ENCODE peak calls at places on chromosomes 2 and 18, in nine cellular contexts. One of them, this sample, is unnamed.

GRCh38 chr2:6864938-6865345 is 765 bp downstream of the CMPK2 start:
- DNase-seq in astrocyte: no peak
- DNase-seq in hypothalamus: no peak
- DNase-seq in skeletal muscle cell: no peak
- DNase-seq in EL: no peak
- DNase-seq in left ventricle myocardium inferior: peak
- DNase-seq in renal cortical epithelial cell: no peak
- DNase-seq in caudate nucleus: no peak
- DNase-seq in upper lobe of right lung: peak
- DNase-seq in this sample: peak

GRCh38 chr2:240714747-240715725 is 23.4 kb downstream of the AQP12A start:
- DNase-seq in astrocyte: no peak
- DNase-seq in hypothalamus: no peak
- DNase-seq in skeletal muscle cell: no peak
- DNase-seq in EL: no peak
- DNase-seq in left ventricle myocardium inferior: no peak
- DNase-seq in renal cortical epithelial cell: no peak
- DNase-seq in caudate nucleus: no peak
- DNase-seq in upper lobe of right lung: no peak
- DNase-seq in this sample: no peak

GRCh38 chr2:10035633-10036032 is 7.7 kb upstream of the KLF11 start:
- DNase-seq in astrocyte: no peak
- DNase-seq in hypothalamus: no peak
- DNase-seq in skeletal muscle cell: no peak
- DNase-seq in EL: no peak
- DNase-seq in left ventricle myocardium inferior: no peak
- DNase-seq in renal cortical epithelial cell: no peak
- DNase-seq in caudate nucleus: no peak
- DNase-seq in upper lobe of right lung: no peak
- DNase-seq in this sample: no peak

GRCh38 chr2:178263159-178263860 is 69.0 kb downstream of the OSBPL6 start:
- DNase-seq in astrocyte: no peak
- DNase-seq in hypothalamus: no peak
- DNase-seq in skeletal muscle cell: no peak
- DNase-seq in EL: no peak
- DNase-seq in left ventricle myocardium inferior: no peak
- DNase-seq in renal cortical epithelial cell: no peak
- DNase-seq in caudate nucleus: no peak
- DNase-seq in upper lobe of right lung: no peak
- DNase-seq in this sample: no peak

GRCh38 chr2:238108423-238109201 is 8.5 kb downstream of the ESPNL start:
- DNase-seq in astrocyte: no peak
- DNase-seq in hypothalamus: no peak
- DNase-seq in skeletal muscle cell: no peak
- DNase-seq in EL: no peak
- DNase-seq in left ventricle myocardium inferior: no peak
- DNase-seq in renal cortical epithelial cell: no peak
- DNase-seq in caudate nucleus: no peak
- DNase-seq in upper lobe of right lung: peak
- DNase-seq in this sample: no peak

GRCh38 chr2:28406276-28407096 is 13.8 kb downstream of the FOSL2 start:
- DNase-seq in astrocyte: peak
- DNase-seq in hypothalamus: no peak
- DNase-seq in skeletal muscle cell: no peak
- DNase-seq in EL: peak
- DNase-seq in left ventricle myocardium inferior: no peak
- DNase-seq in renal cortical epithelial cell: peak
- DNase-seq in caudate nucleus: no peak
- DNase-seq in upper lobe of right lung: peak
- DNase-seq in this sample: no peak

GRCh38 chr18:79962835-79963657 is 1.4 kb upstream of the HSBP1L1 start:
- DNase-seq in astrocyte: no peak
- DNase-seq in hypothalamus: no peak
- DNase-seq in skeletal muscle cell: no peak
- DNase-seq in EL: no peak
- DNase-seq in left ventricle myocardium inferior: no peak
- DNase-seq in renal cortical epithelial cell: no peak
- DNase-seq in caudate nucleus: no peak
- DNase-seq in upper lobe of right lung: no peak
- DNase-seq in this sample: no peak

GRCh38 chr2:7736646-7737305 is 819.6 kb downstream of the RNF144A start:
- DNase-seq in astrocyte: peak
- DNase-seq in hypothalamus: no peak
- DNase-seq in skeletal muscle cell: no peak
- DNase-seq in EL: peak
- DNase-seq in left ventricle myocardium inferior: no peak
- DNase-seq in renal cortical epithelial cell: peak
- DNase-seq in caudate nucleus: no peak
- DNase-seq in upper lobe of right lung: no peak
- DNase-seq in this sample: no peak

GRCh38 chr2:236947896-236948295 is 137.8 kb upstream of the COPS8 start:
- DNase-seq in astrocyte: no peak
- DNase-seq in hypothalamus: no peak
- DNase-seq in skeletal muscle cell: no peak
- DNase-seq in EL: no peak
- DNase-seq in left ventricle myocardium inferior: no peak
- DNase-seq in renal cortical epithelial cell: no peak
- DNase-seq in caudate nucleus: no peak
- DNase-seq in upper lobe of right lung: peak
- DNase-seq in this sample: no peak

GRCh38 chr2:85580206-85580605 is 2.8 kb downstream of the VAMP8 start:
- DNase-seq in astrocyte: no peak
- DNase-seq in hypothalamus: no peak
- DNase-seq in skeletal muscle cell: no peak
- DNase-seq in EL: no peak
- DNase-seq in left ventricle myocardium inferior: no peak
- DNase-seq in renal cortical epithelial cell: no peak
- DNase-seq in caudate nucleus: no peak
- DNase-seq in upper lobe of right lung: no peak
- DNase-seq in this sample: no peak

GRCh38 chr2:174183076-174183475 is 65.3 kb downstream of the OLA1 start:
- DNase-seq in astrocyte: no peak
- DNase-seq in hypothalamus: no peak
- DNase-seq in skeletal muscle cell: no peak
- DNase-seq in EL: no peak
- DNase-seq in left ventricle myocardium inferior: no peak
- DNase-seq in renal cortical epithelial cell: no peak
- DNase-seq in caudate nucleus: no peak
- DNase-seq in upper lobe of right lung: no peak
- DNase-seq in this sample: no peak

GRCh38 chr2:24048662-24049484 is 668 bp upstream of the FKBP1B start:
- DNase-seq in astrocyte: no peak
- DNase-seq in hypothalamus: no peak
- DNase-seq in skeletal muscle cell: no peak
- DNase-seq in EL: peak
- DNase-seq in left ventricle myocardium inferior: no peak
- DNase-seq in renal cortical epithelial cell: no peak
- DNase-seq in caudate nucleus: no peak
- DNase-seq in upper lobe of right lung: no peak
- DNase-seq in this sample: no peak

GRCh38 chr2:241391892-241392665 is 36.0 kb downstream of the FARP2 start:
- DNase-seq in astrocyte: no peak
- DNase-seq in hypothalamus: peak
- DNase-seq in skeletal muscle cell: no peak
- DNase-seq in EL: peak
- DNase-seq in left ventricle myocardium inferior: no peak
- DNase-seq in renal cortical epithelial cell: peak
- DNase-seq in caudate nucleus: no peak
- DNase-seq in upper lobe of right lung: no peak
- DNase-seq in this sample: peak

GRCh38 chr2:191607101-191607500 is 70.8 kb upstream of the NABP1 start:
- DNase-seq in astrocyte: peak
- DNase-seq in hypothalamus: no peak
- DNase-seq in skeletal muscle cell: peak
- DNase-seq in EL: peak
- DNase-seq in left ventricle myocardium inferior: no peak
- DNase-seq in renal cortical epithelial cell: peak
- DNase-seq in caudate nucleus: no peak
- DNase-seq in upper lobe of right lung: no peak
- DNase-seq in this sample: no peak

GRCh38 chr2:108436976-108437375 is 12.0 kb upstream of the GCC2 start:
- DNase-seq in astrocyte: no peak
- DNase-seq in hypothalamus: no peak
- DNase-seq in skeletal muscle cell: no peak
- DNase-seq in EL: no peak
- DNase-seq in left ventricle myocardium inferior: no peak
- DNase-seq in renal cortical epithelial cell: no peak
- DNase-seq in caudate nucleus: no peak
- DNase-seq in upper lobe of right lung: no peak
- DNase-seq in this sample: no peak

GRCh38 chr2:42788-43187 is 3.5 kb downstream of the FAM110C start:
- DNase-seq in astrocyte: no peak
- DNase-seq in hypothalamus: no peak
- DNase-seq in skeletal muscle cell: no peak
- DNase-seq in EL: no peak
- DNase-seq in left ventricle myocardium inferior: no peak
- DNase-seq in renal cortical epithelial cell: no peak
- DNase-seq in caudate nucleus: no peak
- DNase-seq in upper lobe of right lung: no peak
- DNase-seq in this sample: no peak

GRCh38 chr2:138724296-138724695 is 55.9 kb downstream of the NXPH2 start:
- DNase-seq in astrocyte: no peak
- DNase-seq in hypothalamus: no peak
- DNase-seq in skeletal muscle cell: no peak
- DNase-seq in EL: no peak
- DNase-seq in left ventricle myocardium inferior: no peak
- DNase-seq in renal cortical epithelial cell: peak
- DNase-seq in caudate nucleus: no peak
- DNase-seq in upper lobe of right lung: no peak
- DNase-seq in this sample: no peak

GRCh38 chr2:237964578-237965404 is 2.0 kb upstream of the UBE2F start:
- DNase-seq in astrocyte: peak
- DNase-seq in hypothalamus: no peak
- DNase-seq in skeletal muscle cell: no peak
- DNase-seq in EL: peak
- DNase-seq in left ventricle myocardium inferior: no peak
- DNase-seq in renal cortical epithelial cell: no peak
- DNase-seq in caudate nucleus: no peak
- DNase-seq in upper lobe of right lung: no peak
- DNase-seq in this sample: no peak

GRCh38 chr18:8779251-8779650 is 73.9 kb downstream of the MTCL1 start:
- DNase-seq in astrocyte: no peak
- DNase-seq in hypothalamus: no peak
- DNase-seq in skeletal muscle cell: no peak
- DNase-seq in EL: no peak
- DNase-seq in left ventricle myocardium inferior: no peak
- DNase-seq in renal cortical epithelial cell: no peak
- DNase-seq in caudate nucleus: no peak
- DNase-seq in upper lobe of right lung: no peak
- DNase-seq in this sample: no peak

GRCh38 chr2:112588611-112589045 is 4.2 kb downstream of the CHCHD5 start:
- DNase-seq in astrocyte: no peak
- DNase-seq in hypothalamus: no peak
- DNase-seq in skeletal muscle cell: no peak
- DNase-seq in EL: no peak
- DNase-seq in left ventricle myocardium inferior: no peak
- DNase-seq in renal cortical epithelial cell: no peak
- DNase-seq in caudate nucleus: no peak
- DNase-seq in upper lobe of right lung: no peak
- DNase-seq in this sample: no peak

GRCh38 chr2:98924910-98925309 is 11.1 kb downstream of the CRACDL start:
- DNase-seq in astrocyte: no peak
- DNase-seq in hypothalamus: no peak
- DNase-seq in skeletal muscle cell: no peak
- DNase-seq in EL: no peak
- DNase-seq in left ventricle myocardium inferior: no peak
- DNase-seq in renal cortical epithelial cell: no peak
- DNase-seq in caudate nucleus: no peak
- DNase-seq in upper lobe of right lung: no peak
- DNase-seq in this sample: no peak

GRCh38 chr2:143452817-143453462 is 323.7 kb downstream of the ARHGAP15 start:
- DNase-seq in astrocyte: no peak
- DNase-seq in hypothalamus: no peak
- DNase-seq in skeletal muscle cell: no peak
- DNase-seq in EL: no peak
- DNase-seq in left ventricle myocardium inferior: no peak
- DNase-seq in renal cortical epithelial cell: no peak
- DNase-seq in caudate nucleus: no peak
- DNase-seq in upper lobe of right lung: no peak
- DNase-seq in this sample: no peak

GRCh38 chr2:171210864-171211431 is 50.3 kb upstream of the TLK1 start:
- DNase-seq in astrocyte: no peak
- DNase-seq in hypothalamus: no peak
- DNase-seq in skeletal muscle cell: no peak
- DNase-seq in EL: no peak
- DNase-seq in left ventricle myocardium inferior: no peak
- DNase-seq in renal cortical epithelial cell: no peak
- DNase-seq in caudate nucleus: no peak
- DNase-seq in upper lobe of right lung: no peak
- DNase-seq in this sample: no peak

GRCh38 chr2:108403494-108403893 is 25.7 kb downstream of the SULT1C4 start:
- DNase-seq in astrocyte: peak
- DNase-seq in hypothalamus: no peak
- DNase-seq in skeletal muscle cell: peak
- DNase-seq in EL: peak
- DNase-seq in left ventricle myocardium inferior: no peak
- DNase-seq in renal cortical epithelial cell: peak
- DNase-seq in caudate nucleus: no peak
- DNase-seq in upper lobe of right lung: no peak
- DNase-seq in this sample: no peak

GRCh38 chr2:177143444-177143843 is 69.2 kb upstream of the HNRNPA3 start:
- DNase-seq in astrocyte: peak
- DNase-seq in hypothalamus: no peak
- DNase-seq in skeletal muscle cell: peak
- DNase-seq in EL: peak
- DNase-seq in left ventricle myocardium inferior: no peak
- DNase-seq in renal cortical epithelial cell: peak
- DNase-seq in caudate nucleus: no peak
- DNase-seq in upper lobe of right lung: no peak
- DNase-seq in this sample: no peak

GRCh38 chr2:239328306-239329191 is 72.3 kb downstream of the HDAC4 start:
- DNase-seq in astrocyte: peak
- DNase-seq in hypothalamus: no peak
- DNase-seq in skeletal muscle cell: peak
- DNase-seq in EL: no peak
- DNase-seq in left ventricle myocardium inferior: peak
- DNase-seq in renal cortical epithelial cell: peak
- DNase-seq in caudate nucleus: no peak
- DNase-seq in upper lobe of right lung: no peak
- DNase-seq in this sample: no peak

GRCh38 chr2:100731535-100731981 is 88.4 kb upstream of the NPAS2 start:
- DNase-seq in astrocyte: peak
- DNase-seq in hypothalamus: no peak
- DNase-seq in skeletal muscle cell: peak
- DNase-seq in EL: peak
- DNase-seq in left ventricle myocardium inferior: no peak
- DNase-seq in renal cortical epithelial cell: peak
- DNase-seq in caudate nucleus: no peak
- DNase-seq in upper lobe of right lung: no peak
- DNase-seq in this sample: no peak

GRCh38 chr2:224145751-224146355 is 106.8 kb upstream of the SERPINE2 start:
- DNase-seq in astrocyte: peak
- DNase-seq in hypothalamus: no peak
- DNase-seq in skeletal muscle cell: peak
- DNase-seq in EL: peak
- DNase-seq in left ventricle myocardium inferior: no peak
- DNase-seq in renal cortical epithelial cell: peak
- DNase-seq in caudate nucleus: no peak
- DNase-seq in upper lobe of right lung: no peak
- DNase-seq in this sample: no peak

GRCh38 chr2:129366263-129366662 is 613.2 kb upstream of the RAB6C start:
- DNase-seq in astrocyte: no peak
- DNase-seq in hypothalamus: no peak
- DNase-seq in skeletal muscle cell: no peak
- DNase-seq in EL: no peak
- DNase-seq in left ventricle myocardium inferior: no peak
- DNase-seq in renal cortical epithelial cell: no peak
- DNase-seq in caudate nucleus: no peak
- DNase-seq in upper lobe of right lung: no peak
- DNase-seq in this sample: no peak

GRCh38 chr18:7740815-7741214 is 173.7 kb downstream of the PTPRM start:
- DNase-seq in astrocyte: no peak
- DNase-seq in hypothalamus: no peak
- DNase-seq in skeletal muscle cell: no peak
- DNase-seq in EL: no peak
- DNase-seq in left ventricle myocardium inferior: no peak
- DNase-seq in renal cortical epithelial cell: peak
- DNase-seq in caudate nucleus: no peak
- DNase-seq in upper lobe of right lung: no peak
- DNase-seq in this sample: no peak

GRCh38 chr2:190835303-190835930 is 45.2 kb upstream of the GLS start:
- DNase-seq in astrocyte: peak
- DNase-seq in hypothalamus: no peak
- DNase-seq in skeletal muscle cell: peak
- DNase-seq in EL: peak
- DNase-seq in left ventricle myocardium inferior: peak
- DNase-seq in renal cortical epithelial cell: peak
- DNase-seq in caudate nucleus: no peak
- DNase-seq in upper lobe of right lung: no peak
- DNase-seq in this sample: no peak

This sample was measured in nucleus accumbens.